ENCODE peak calls at places on chromosomes 2 and 18, in seven cellular contexts. N, B, Y, J, U, E and G are unnamed samples. For H3K4me1 and H3K27me3, the result is how much of the 10 kb centered on the place peaks cover.

GRCh38 chr2:68157002-68157401 is 686 bp upstream of the PNO1 start:
- DNase-seq in N (peak), B (no peak), Y (no peak), J (no peak), U (no peak), E (peak), G (peak)

GRCh38 chr2:173075781-173076556 is at the start of gene MAP3K20:
- DNase-seq in N (peak), B (peak), Y (peak), J (peak), U (peak), E (peak), G (peak)

GRCh38 chr2:29487967-29488550 is 372.8 kb downstream of the CLIP4 start:
- DNase-seq in N (no peak), B (no peak), Y (no peak), J (no peak), U (no peak), E (peak), G (no peak)

GRCh38 chr2:178152033-178152432 is 39.8 kb downstream of the RBM45 start:
- DNase-seq in N (no peak), B (peak), Y (no peak), J (peak), U (no peak), E (peak), G (peak)

GRCh38 chr2:233818639-233819621 is 35.4 kb downstream of the HJURP start:
- DNase-seq in N (peak), B (no peak), Y (no peak), J (no peak), U (peak), E (no peak), G (no peak)

GRCh38 chr2:9285385-9285784 is 78.8 kb downstream of the ASAP2 start:
- DNase-seq in N (no peak), B (no peak), Y (no peak), J (no peak), U (no peak), E (no peak), G (no peak)

GRCh38 chr18:13584826-13585225 is 141.5 kb downstream of the FAM210A start:
- DNase-seq in N (no peak), B (peak), Y (no peak), J (no peak), U (no peak), E (no peak), G (no peak)

GRCh38 chr2:142130111-142131015 is 453 bp downstream of the LRP1B start:
- DNase-seq in N (peak), B (peak), Y (no peak), J (peak), U (peak), E (peak), G (peak)

GRCh38 chr2:28810384-28811285 is at the start of gene SPDYA:
- DNase-seq in N (peak), B (peak), Y (no peak), J (peak), U (peak), E (peak), G (peak)

GRCh38 chr2:171836151-171836910 is 57.7 kb downstream of the SLC25A12 start:
- DNase-seq in N (no peak), B (peak), Y (no peak), J (no peak), U (no peak), E (peak), G (no peak)

GRCh38 chr2:226074391-226074790 is 674.9 kb downstream of the NYAP2 start:
- DNase-seq in N (no peak), B (no peak), Y (no peak), J (no peak), U (no peak), E (peak), G (no peak)

GRCh38 chr18:56248613-56249235 is 389.7 kb downstream of the TXNL1 start:
- DNase-seq in N (no peak), B (no peak), Y (peak), J (no peak), U (no peak), E (no peak), G (no peak)

DNA sequence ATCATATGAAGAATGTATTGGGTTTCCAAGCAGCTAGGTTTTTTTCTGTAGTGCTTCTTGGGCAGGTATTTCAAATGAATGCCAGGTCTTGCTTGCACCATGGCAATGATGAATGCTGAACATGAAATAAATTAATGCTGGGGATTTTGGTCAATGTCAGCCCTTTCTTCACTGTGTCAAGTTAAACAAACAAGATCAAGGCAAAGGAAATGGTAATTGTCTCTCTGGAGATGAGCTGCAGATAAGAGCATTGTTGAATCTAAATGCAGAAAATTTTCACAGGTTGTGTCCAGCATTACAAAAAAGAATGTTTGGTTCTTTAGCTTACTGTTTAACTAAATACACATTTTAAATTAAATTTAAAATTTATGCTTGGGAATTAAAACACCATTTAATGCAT is 144.3 kb downstream of the GPD2 start:
- DNase-seq in N (no peak), B (no peak), Y (peak), J (no peak), U (no peak), E (no peak), G (no peak)
- TF ChIP-seq CTCF in N (no peak), B (no peak), Y (no peak), J (no peak), U (no peak), E (no peak), G (no peak)

GRCh38 chr2:74845991-74846390 is 12.1 kb downstream of the HK2 start:
- DNase-seq in N (no peak), B (no peak), Y (no peak), J (no peak), U (no peak), E (peak), G (no peak)

GRCh38 chr2:74847075-74847858 is 13.3 kb downstream of the HK2 start:
- DNase-seq in N (no peak), B (peak), Y (no peak), J (no peak), U (no peak), E (peak), G (no peak)

GRCh38 chr2:74844752-74845151 is 10.8 kb downstream of the HK2 start:
- DNase-seq in N (no peak), B (no peak), Y (no peak), J (no peak), U (no peak), E (no peak), G (no peak)

GRCh38 chr2:74845217-74845751 is 11.4 kb downstream of the HK2 start:
- DNase-seq in N (peak), B (peak), Y (no peak), J (peak), U (peak), E (peak), G (peak)

GRCh38 chr2:74846481-74846880 is 12.6 kb downstream of the HK2 start:
- DNase-seq in N (no peak), B (no peak), Y (no peak), J (no peak), U (no peak), E (no peak), G (no peak)
- H3K4me1 ChIP-seq in N (under half), B (half or more), Y (under half), J (half or more), U (half or more), E (half or more), G (under half)

GRCh38 chr2:231012471-231012870 is 16.6 kb downstream of the SPATA3 start:
- DNase-seq in N (no peak), B (no peak), Y (no peak), J (peak), U (no peak), E (no peak), G (no peak)
- H3K27me3 ChIP-seq in N (under half), B (under half), Y (under half), J (under half), U (under half), E (half or more), G (under half)

GRCh38 chr2:108194409-108195132 is 45.2 kb upstream of the SULT1C3 start:
- DNase-seq in N (no peak), B (peak), Y (no peak), J (no peak), U (no peak), E (no peak), G (no peak)
- TF ChIP-seq CTCF in N (no peak), B (peak), Y (peak), J (peak), U (peak), E (peak), G (peak)

DNA sequence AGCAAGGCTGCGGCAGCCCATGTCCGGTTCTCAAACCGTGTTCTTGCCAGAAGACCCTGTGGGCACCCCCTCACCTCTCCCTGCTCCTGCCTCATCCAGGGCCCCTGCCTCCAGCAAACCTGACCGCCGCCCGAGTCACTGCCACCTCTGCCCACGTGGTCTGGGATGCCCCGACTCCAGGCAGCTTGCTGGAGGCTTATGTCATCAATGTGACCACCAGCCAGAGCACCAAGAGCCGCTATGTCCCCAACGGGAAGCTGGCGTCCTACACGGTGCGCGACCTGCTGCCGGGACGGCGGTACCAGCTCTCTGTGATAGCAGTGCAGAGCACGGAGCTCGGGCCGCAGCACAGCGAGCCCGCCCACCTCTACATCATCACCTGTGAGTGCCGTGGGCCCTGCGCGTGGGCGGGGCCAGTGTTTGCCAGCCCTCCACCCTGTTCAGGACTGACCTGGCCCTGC is 32.2 kb downstream of the MTERF4 start:
- DNase-seq in N (peak), B (no peak), Y (no peak), J (no peak), U (no peak), E (no peak), G (no peak)
- H3K4me1 ChIP-seq in N (under half), B (under half), Y (under half), J (under half), U (under half), E (under half), G (under half)

GRCh38 chr2:74497777-74498499 is 1.5 kb downstream of the LBX2 start:
- DNase-seq in N (peak), B (no peak), Y (peak), J (no peak), U (no peak), E (no peak), G (peak)
- H3K27me3 ChIP-seq in N (under half), B (half or more), Y (under half), J (half or more), U (under half), E (under half), G (half or more)

GRCh38 chr2:106176446-106177110 is 17.5 kb downstream of the UXS1 start:
- DNase-seq in N (no peak), B (no peak), Y (no peak), J (no peak), U (no peak), E (no peak), G (no peak)

GRCh38 chr2:106172649-106173048 is 21.5 kb downstream of the UXS1 start:
- DNase-seq in N (no peak), B (no peak), Y (no peak), J (no peak), U (no peak), E (no peak), G (no peak)

GRCh38 chr2:106175084-106175850 is 18.8 kb downstream of the UXS1 start:
- DNase-seq in N (no peak), B (no peak), Y (no peak), J (no peak), U (no peak), E (no peak), G (no peak)

GRCh38 chr2:106177581-106177980 is 16.5 kb downstream of the UXS1 start:
- DNase-seq in N (no peak), B (no peak), Y (no peak), J (no peak), U (no peak), E (no peak), G (no peak)

DNA sequence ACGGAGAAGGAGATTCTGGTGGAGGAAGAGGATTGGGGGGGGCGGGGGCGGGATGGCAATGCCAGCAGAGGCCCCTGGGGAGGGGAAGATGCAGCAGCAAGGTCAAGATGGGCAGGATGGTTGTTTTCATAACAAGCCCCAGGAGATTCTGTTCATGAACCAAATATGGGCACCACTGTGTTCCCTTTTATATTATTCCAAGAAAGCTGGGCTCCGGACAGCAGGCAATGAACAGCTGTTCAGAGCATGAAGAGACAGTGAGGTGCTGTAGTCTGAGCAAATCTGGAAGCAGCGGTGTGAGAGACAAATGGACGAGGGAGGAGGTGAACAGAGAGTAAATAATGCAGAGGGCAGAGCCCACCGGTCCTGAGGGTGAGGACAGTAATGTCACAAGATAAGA is 20.0 kb downstream of the UXS1 start:
- DNase-seq in N (no peak), B (no peak), Y (no peak), J (no peak), U (no peak), E (no peak), G (no peak)
- TF ChIP-seq CTCF in N (no peak), B (no peak), Y (no peak), J (no peak), U (no peak), E (no peak), G (no peak)